ENCODE peak calls at places on chromosome 13, in nine cellular contexts. I is GM23248; X is osteocyte; E is astrocyte of the hippocampus; W is mesothelial cell of epicardium; O is activated CD4-positive, alpha-beta T cell treated with anti-CD3 and anti-CD28 coated beads, Interleukin-2, amount 50 U/mL, for 24 hours; L is stimulated activated CD4-positive, alpha-beta T cell treated with anti-CD3 and anti-CD28 coated beads, Interleukin-2, amount 100 ng/mL, for 48 hours; R is stimulated activated naive CD8-positive, alpha-beta T cell treated with anti-CD3 and anti-CD28 coated beads, Interleukin-15, Interleukin-2, amounts not matched to agents 100 U/mL and 50 U/mL, for 24 hours; S is D341Med. Y is an unnamed sample.

GRCh38 chr13:66805657-66806056 is 424.5 kb downstream of the PCDH9 start:
- DNase-seq in I (no peak), S (no peak), X (no peak), E (peak; percentile 72), L (no peak), O (no peak), R (no peak), W (no peak), Y (no peak)

GRCh38 chr13:50156722-50157121 is 141.5 kb downstream of the KCNRG start:
- DNase-seq in W (no peak), I (no peak), O (no peak), S (no peak), R (no peak), X (no peak), L (no peak), E (no peak), Y (no peak)

GRCh38 chr13:102091231-102091630 is 310.6 kb downstream of the FGF14 start:
- DNase-seq in W (no peak), O (no peak), E (peak; percentile 7), I (no peak), S (peak; percentile 18), R (no peak), L (no peak), X (no peak), Y (no peak)

GRCh38 chr13:41848435-41849255 is 112.3 kb downstream of the VWA8 start:
- DNase-seq in X (no peak), I (peak; percentile 37), S (no peak), L (no peak), E (peak; percentile 69), R (no peak), O (no peak), W (no peak), Y (no peak)

GRCh38 chr13:21913010-21913409 is 242.1 kb downstream of the FGF9 start:
- DNase-seq in E (no peak), W (no peak), X (no peak), I (peak; percentile 6), S (no peak), O (no peak), L (no peak), R (peak; percentile 5), Y (no peak)

GRCh38 chr13:88459335-88459734 is 788.2 kb downstream of the SLITRK5 start:
- DNase-seq in O (no peak), I (no peak), X (no peak), L (no peak), W (no peak), R (no peak), E (no peak), S (no peak), Y (no peak)

GRCh38 chr13:39353988-39354387 is 249.0 kb downstream of the LHFPL6 start:
- DNase-seq in E (peak; percentile 85), R (no peak), W (no peak), O (no peak), S (no peak), L (no peak), I (peak; percentile 55), X (no peak), Y (no peak)

GRCh38 chr13:51995677-51996551 is 15.3 kb downstream of the ATP7B start:
- DNase-seq in L (no peak), O (no peak), R (no peak), I (no peak), E (peak; percentile 53), X (no peak), S (no peak), W (no peak), Y (no peak)

GRCh38 chr13:95137096-95137495 is 164.2 kb downstream of the ABCC4 start:
- DNase-seq in E (peak; percentile 25), O (no peak), W (no peak), L (no peak), R (no peak), X (no peak), S (no peak), I (peak; percentile 55), Y (peak; percentile 5)

GRCh38 chr13:72397265-72397664 is 330.2 kb downstream of the MZT1 start:
- DNase-seq in E (no peak), R (no peak), O (no peak), I (no peak), X (no peak), L (no peak), S (no peak), W (no peak), Y (no peak)

GRCh38 chr13:92054389-92054788 is 656.0 kb downstream of the GPC5 start:
- DNase-seq in E (no peak), O (no peak), W (no peak), I (no peak), S (no peak), R (no peak), X (no peak), L (no peak), Y (no peak)

GRCh38 chr13:49585220-49586157 is at the start of gene RCBTB1:
- DNase-seq in I (peak; percentile 87), O (peak; percentile 46), L (peak; percentile 53), W (peak; percentile 69), S (peak; percentile 98), R (peak; percentile 77), X (peak; percentile 87), E (peak; percentile 90), Y (peak; percentile 95)

GRCh38 chr13:34506796-34507195 is 435.3 kb upstream of the NBEA start:
- DNase-seq in W (no peak), O (no peak), L (no peak), S (no peak), E (no peak), I (peak; percentile 5), R (no peak), X (no peak), Y (no peak)

GRCh38 chr13:32255744-32256120 is 59.4 kb downstream of the ZAR1L start:
- DNase-seq in I (no peak), E (no peak), O (no peak), S (no peak), X (no peak), W (no peak), L (no peak), R (no peak), Y (no peak)

GRCh38 chr13:46386996-46387851 is at the start of gene RUBCNL:
- DNase-seq in I (peak; percentile 62), O (no peak), R (peak; percentile 62), X (no peak), E (peak; percentile 62), L (peak; percentile 11), S (peak; percentile 65), W (peak; percentile 59), Y (no peak)

GRCh38 chr13:110913322-110913721 is 1.5 kb downstream of the ANKRD10 start:
- DNase-seq in O (no peak), S (no peak), E (peak; percentile 30), I (peak; percentile 42), R (no peak), L (no peak), X (no peak), W (no peak), Y (no peak)

GRCh38 chr13:88979465-88980180 is 1308.5 kb downstream of the SLITRK5 start:
- DNase-seq in O (no peak), W (no peak), E (peak; percentile 23), S (peak; percentile 18), L (no peak), X (no peak), I (no peak), R (no peak), Y (no peak)

GRCh38 chr13:113935081-113935511 is 38.8 kb downstream of the C13orf46 start:
- DNase-seq in W (no peak), X (no peak), S (no peak), R (no peak), I (no peak), L (no peak), E (peak; percentile 70), O (no peak), Y (no peak)